ENCODE peak calls at places on chromosomes 2 and 18, in five cellular contexts. O, Q, W, T and I are unnamed samples.

GRCh38 chr2:222613715-222614331 is 42.1 kb downstream of the FARSB start:
- DNase-seq in O (no peak), Q (no peak), W (peak; percentile 69), T (peak; percentile 73), I (no peak)

GRCh38 chr2:76678358-76679024 is 843.7 kb downstream of the LRRTM4 start:
- DNase-seq in O (no peak), Q (no peak), W (no peak), T (no peak), I (no peak)

GRCh38 chr2:95391641-95392310 is 10.7 kb upstream of the FAHD2A start:
- DNase-seq in O (peak; percentile 59), Q (no peak), W (no peak), T (no peak), I (peak; percentile 67)

GRCh38 chr18:13464432-13465125 is 246.0 kb downstream of the LDLRAD4 start:
- DNase-seq in O (peak; percentile 39), Q (peak; percentile 48), W (no peak), T (no peak), I (peak; percentile 62)

GRCh38 chr2:42125887-42126594 is 43.1 kb upstream of the EML4 start:
- DNase-seq in O (no peak), Q (no peak), W (no peak), T (peak; percentile 44), I (no peak)

GRCh38 chr2:61575447-61575859 is 37.3 kb upstream of the XPO1 start:
- DNase-seq in O (no peak), Q (no peak), W (no peak), T (no peak), I (no peak)

GRCh38 chr18:61891271-61891670 is 1.5 kb downstream of the RNF152 start:
- DNase-seq in O (no peak), Q (no peak), W (no peak), T (no peak), I (no peak)

GRCh38 chr2:57575703-57576268 is 470.8 kb upstream of the VRK2 start:
- DNase-seq in O (no peak), Q (no peak), W (no peak), T (no peak), I (no peak)

GRCh38 chr18:55869547-55869946 is 281.6 kb upstream of the TCF4 start:
- DNase-seq in O (no peak), Q (no peak), W (no peak), T (no peak), I (no peak)

GRCh38 chr2:218849721-218850120 is 9.9 kb upstream of the WNT6 start:
- DNase-seq in O (no peak), Q (no peak), W (no peak), T (no peak), I (peak; percentile 13)

GRCh38 chr2:38716185-38716584 is 35.0 kb downstream of the SRSF7 start:
- DNase-seq in O (no peak), Q (no peak), W (peak; percentile 32), T (no peak), I (no peak)

GRCh38 chr2:157190151-157190550 is 67.4 kb upstream of the GALNT5 start:
- DNase-seq in O (no peak), Q (no peak), W (peak; percentile 80), T (peak; percentile 16), I (no peak)

GRCh38 chr2:177077778-177078177 is 134.8 kb upstream of the HNRNPA3 start:
- DNase-seq in O (no peak), Q (no peak), W (no peak), T (no peak), I (no peak)

GRCh38 chr2:240917009-240917683 is 11.0 kb downstream of the CROCC2 start:
- DNase-seq in O (no peak), Q (peak; percentile 15), W (no peak), T (no peak), I (peak; percentile 39)

GRCh38 chr2:206218792-206219509 is 55.5 kb upstream of the ZDBF2 start:
- DNase-seq in O (no peak), Q (no peak), W (no peak), T (no peak), I (no peak)

GRCh38 chr2:212939777-212940531 is 211.5 kb downstream of the IKZF2 start:
- DNase-seq in O (peak; percentile 70), Q (no peak), W (no peak), T (no peak), I (no peak)

GRCh38 chr2:69780907-69781306 is 39.0 kb downstream of the ANXA4 start:
- DNase-seq in O (no peak), Q (no peak), W (no peak), T (no peak), I (no peak)

GRCh38 chr2:232652505-232652851 is 19.1 kb downstream of the EFHD1 start:
- DNase-seq in O (no peak), Q (no peak), W (no peak), T (peak; percentile 51), I (no peak)

GRCh38 chr2:182259629-182260150 is 167.1 kb downstream of the PDE1A start:
- DNase-seq in O (no peak), Q (no peak), W (peak; percentile 74), T (no peak), I (no peak)

GRCh38 chr2:58101500-58101899 is 54.9 kb downstream of the VRK2 start:
- DNase-seq in O (no peak), Q (no peak), W (no peak), T (no peak), I (no peak)

GRCh38 chr2:237596518-237596855 is 6.0 kb upstream of the RAB17 start:
- DNase-seq in O (no peak), Q (no peak), W (no peak), T (no peak), I (no peak)

GRCh38 chr2:144518744-144519596 is 949 bp downstream of the ZEB2 start:
- DNase-seq in O (no peak), Q (no peak), W (peak; percentile 50), T (no peak), I (no peak)

GRCh38 chr2:78999410-78999809 is 26.1 kb upstream of the REG3G start:
- DNase-seq in O (no peak), Q (no peak), W (no peak), T (peak; percentile 31), I (no peak)
- TF ChIP-seq CTCF in O (no peak), Q (peak; percentile 47), W (peak; percentile 11), T (peak; percentile 63), I (peak; percentile 32)

GRCh38 chr2:27032495-27033252 is at the start of gene TMEM214:
- DNase-seq in O (peak; percentile 92), Q (peak; percentile 92), W (peak; percentile 88), T (peak; percentile 93), I (peak; percentile 94)
- TF ChIP-seq CTCF in O (no peak), Q (peak; percentile 30), W (no peak), T (peak; percentile 24), I (no peak)

DNA sequence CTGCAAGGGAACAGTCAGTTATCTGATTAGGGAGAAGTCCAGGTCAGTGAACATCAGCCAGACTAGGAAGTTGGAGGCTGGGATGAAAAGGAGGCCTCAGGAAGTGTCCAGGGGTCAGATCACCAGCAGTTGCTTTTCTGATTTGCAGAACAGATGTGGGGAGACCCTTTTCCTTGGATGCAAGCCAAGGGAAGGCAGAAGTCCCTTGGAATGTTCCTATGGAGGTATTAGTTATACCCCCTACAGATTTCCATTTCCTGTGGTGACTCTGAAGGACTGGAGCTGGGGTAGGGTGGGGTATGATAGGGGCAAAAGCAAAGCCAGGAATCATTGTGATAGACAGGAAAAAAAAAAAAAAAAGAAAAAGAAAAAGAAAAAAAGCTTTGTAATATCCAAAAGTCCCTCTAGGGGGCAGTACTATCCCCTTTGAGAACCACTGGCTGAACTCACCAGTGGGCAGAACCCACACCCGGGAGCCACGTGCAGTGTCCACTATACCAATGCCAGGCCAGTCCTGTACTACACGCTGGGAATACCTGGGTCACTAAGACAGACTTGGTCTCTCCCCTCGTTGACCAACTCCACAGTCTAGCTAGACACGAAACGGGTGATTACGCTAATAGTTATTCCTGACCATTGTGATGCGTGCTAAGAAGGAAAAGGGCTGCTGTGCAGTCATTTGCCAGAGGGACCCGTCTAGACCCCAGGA is 7.4 kb downstream of the DYSF start:
- DNase-seq in O (no peak), Q (no peak), W (peak; percentile 26), T (peak; percentile 28), I (peak; percentile 75)
- TF ChIP-seq CTCF in O (no peak), Q (peak; percentile 73), W (peak; percentile 51), T (peak; percentile 72), I (peak; percentile 49)

GRCh38 chr2:30334738-30335426 is 103.5 kb downstream of the LBH start:
- DNase-seq in O (no peak), Q (no peak), W (no peak), T (peak; percentile 20), I (no peak)
- TF ChIP-seq CTCF in O (no peak), Q (peak; percentile 45), W (no peak), T (peak; percentile 22), I (no peak)

GRCh38 chr2:170812716-170813585 is 3.7 kb upstream of the GAD1 start:
- DNase-seq in O (no peak), Q (no peak), W (peak; percentile 86), T (peak; percentile 94), I (no peak)
- TF ChIP-seq CTCF in O (no peak), Q (peak; percentile 81), W (peak; percentile 55), T (peak; percentile 83), I (peak; percentile 63)

DNA sequence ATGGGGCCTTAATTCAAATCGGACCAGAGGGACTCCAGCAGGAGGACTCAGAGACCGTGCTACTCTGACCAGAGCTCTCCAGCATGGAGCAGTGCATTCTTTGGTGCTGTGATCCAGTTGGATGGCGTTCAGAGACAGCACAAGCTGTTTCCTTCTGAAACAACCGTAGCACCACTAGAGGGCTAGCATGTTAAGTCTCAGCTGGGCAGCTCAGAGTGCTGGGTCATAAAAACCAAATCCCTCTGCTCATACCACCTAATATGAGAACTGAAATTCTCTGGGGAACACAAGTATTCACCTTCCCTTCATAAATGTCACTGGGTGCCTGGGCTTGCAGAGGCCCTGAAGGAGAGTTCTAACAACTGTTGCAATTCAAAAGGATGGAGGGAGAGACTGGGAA is 97.7 kb upstream of the TFCP2L1 start:
- DNase-seq in O (no peak), Q (no peak), W (no peak), T (peak; percentile 7), I (no peak)
- TF ChIP-seq CTCF in O (no peak), Q (no peak), W (peak; percentile 27), T (no peak), I (no peak)

GRCh38 chr18:72206814-72207213 is 337.3 kb downstream of the CBLN2 start:
- DNase-seq in O (no peak), Q (no peak), W (peak; percentile 41), T (no peak), I (no peak)

GRCh38 chr18:72207280-72207679 is 336.9 kb downstream of the CBLN2 start:
- DNase-seq in O (no peak), Q (no peak), W (no peak), T (no peak), I (no peak)

DNA sequence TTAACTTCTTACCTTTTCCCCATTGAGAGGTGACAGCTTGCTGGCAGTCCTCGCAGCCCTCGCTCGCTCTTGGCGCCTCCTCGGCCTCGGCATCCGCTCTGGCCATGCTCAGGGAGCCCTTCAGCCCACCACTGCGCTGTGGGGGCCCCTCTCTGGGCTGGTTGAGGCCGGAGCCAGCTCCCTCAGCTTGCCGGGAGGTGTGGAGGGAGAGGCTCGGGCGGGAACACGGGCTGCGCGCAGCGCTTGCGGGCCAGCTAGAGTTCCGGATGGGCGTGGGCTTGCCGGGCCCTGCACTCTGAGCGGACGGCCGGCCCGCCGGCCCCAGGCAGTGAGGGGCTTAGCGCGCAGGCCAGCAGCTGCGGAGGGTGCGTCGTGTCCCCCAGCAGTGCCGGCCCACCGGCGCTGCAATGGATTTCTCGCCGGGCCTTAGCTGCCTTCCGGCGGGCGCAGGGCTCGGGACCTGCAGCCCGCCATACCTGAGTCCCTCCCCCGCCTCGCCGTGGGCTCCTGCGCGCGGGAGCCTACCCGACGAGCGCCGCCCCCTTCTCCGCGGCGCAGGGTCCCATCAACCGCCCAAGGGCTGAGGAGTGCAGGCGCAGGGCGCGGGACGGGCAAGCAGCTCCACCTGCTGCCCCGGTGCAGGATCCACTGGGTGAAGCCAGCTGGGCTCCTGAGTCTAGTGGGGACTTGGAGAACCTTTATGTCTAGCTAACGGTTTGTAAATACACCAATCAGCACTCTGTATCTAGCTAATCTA is 335.0 kb downstream of the CBLN2 start:
- DNase-seq in O (no peak), Q (no peak), W (no peak), T (no peak), I (no peak)
- TF ChIP-seq CTCF in O (no peak), Q (no peak), W (no peak), T (no peak), I (no peak)